ENCODE peak calls at places on chromosomes 11 and 22, in seven cellular contexts. Z, A, D, E, B, M and R are unnamed samples. For H3K4me1, the result is how much of the 10 kb centered on the place peaks cover.

GRCh38 chr22:46262449-46263207 is 515 bp downstream of the PKDREJ start:
- DNase-seq in M (no peak), D (peak), A (peak), B (peak), Z (peak), E (no peak), R (peak)

GRCh38 chr11:2765491-2765890 is 65.7 kb upstream of the KCNQ1OT1 start:
- DNase-seq in E (no peak), A (no peak), D (no peak), Z (no peak), M (no peak), B (no peak), R (no peak)

GRCh38 chr11:60954421-60954820 is 2.4 kb upstream of the SLC15A3 start:
- DNase-seq in M (no peak), A (no peak), E (no peak), Z (no peak), D (no peak), B (no peak), R (no peak)

GRCh38 chr11:70736937-70737640 is 338.8 kb downstream of the CTTN start:
- DNase-seq in D (no peak), Z (no peak), B (no peak), E (no peak), M (no peak), A (peak), R (no peak)

GRCh38 chr11:10637629-10638028 is 55.9 kb downstream of the IRAG1 start:
- DNase-seq in D (no peak), M (no peak), Z (no peak), A (no peak), E (no peak), B (no peak), R (no peak)

GRCh38 chr11:58058276-58059010 is 27.7 kb downstream of the OR6Q1 start:
- DNase-seq in E (no peak), Z (peak), M (peak), D (no peak), B (peak), A (peak), R (no peak)

GRCh38 chr22:35154937-35155387 is 89.0 kb downstream of the ISX start:
- DNase-seq in B (peak), M (peak), A (no peak), Z (peak), E (no peak), D (peak), R (peak)

GRCh38 chr11:4884341-4884740 is 2.6 kb downstream of the OR51T1 start:
- DNase-seq in B (no peak), E (no peak), M (no peak), A (no peak), D (no peak), Z (no peak), R (no peak)

GRCh38 chr11:3834349-3835099 is 6.2 kb downstream of the RHOG start:
- DNase-seq in Z (peak), E (no peak), D (peak), B (peak), M (no peak), A (no peak), R (peak)

GRCh38 chr22:48513929-48514328 is 1313.7 kb downstream of the BRD1 start:
- DNase-seq in D (no peak), E (no peak), M (no peak), Z (no peak), B (no peak), A (no peak), R (no peak)

GRCh38 chr11:47178305-47178704 is 1.6 kb upstream of the ARFGAP2 start:
- DNase-seq in B (no peak), Z (no peak), M (no peak), D (no peak), E (no peak), A (no peak), R (no peak)

GRCh38 chr11:34192481-34193401 is 87.3 kb downstream of the NAT10 start:
- DNase-seq in A (no peak), B (no peak), D (peak), E (no peak), M (peak), Z (peak), R (peak)

GRCh38 chr11:10392680-10393079 is 62.4 kb upstream of the AMPD3 start:
- DNase-seq in E (no peak), A (no peak), B (no peak), Z (no peak), D (no peak), M (no peak), R (no peak)

GRCh38 chr11:26696330-26696729 is 25.5 kb downstream of the SLC5A12 start:
- DNase-seq in A (no peak), D (no peak), Z (no peak), E (no peak), B (no peak), M (no peak), R (no peak)

GRCh38 chr11:94910779-94911178 is 62.6 kb downstream of the CWC15 start:
- DNase-seq in Z (no peak), B (no peak), M (no peak), D (no peak), A (no peak), E (no peak), R (no peak)

GRCh38 chr22:20012741-20013331 is 3.8 kb downstream of the ARVCF start:
- DNase-seq in M (no peak), A (peak), E (no peak), Z (no peak), B (peak), D (no peak), R (no peak)

GRCh38 chr22:23053051-23053707 is 17.1 kb upstream of the GNAZ start:
- DNase-seq in B (no peak), M (no peak), Z (no peak), D (no peak), E (no peak), A (peak), R (no peak)

GRCh38 chr11:10674991-10675440 is 18.5 kb downstream of the IRAG1 start:
- DNase-seq in B (no peak), D (peak), A (peak), Z (no peak), M (no peak), E (no peak), R (no peak)

GRCh38 chr11:80320765-80321164 is 879.9 kb upstream of the TENM4 start:
- DNase-seq in D (no peak), E (no peak), M (no peak), A (no peak), B (no peak), Z (no peak), R (no peak)

GRCh38 chr11:96188625-96189006 is 154.4 kb downstream of the MAML2 start:
- DNase-seq in E (no peak), B (no peak), D (no peak), M (peak), A (no peak), Z (no peak), R (no peak)

GRCh38 chr11:64802370-64803162 is 448 bp downstream of the MAP4K2 start:
- DNase-seq in A (peak), M (no peak), D (no peak), Z (no peak), E (no peak), B (no peak), R (no peak)

GRCh38 chr11:115869780-115870431 is 365.7 kb upstream of the CADM1 start:
- DNase-seq in B (peak), M (peak), Z (no peak), D (no peak), E (no peak), A (no peak), R (peak)

GRCh38 chr22:37638351-37639069 is 959 bp upstream of the SH3BP1 start:
- DNase-seq in B (peak), D (no peak), M (no peak), Z (peak), E (no peak), A (no peak), R (no peak)

GRCh38 chr11:133927690-133928627 is 28.8 kb downstream of the IGSF9B start:
- DNase-seq in Z (peak), E (no peak), D (peak), A (no peak), M (peak), B (peak), R (peak)

GRCh38 chr11:94873910-94874575 is 99.3 kb downstream of the CWC15 start:
- DNase-seq in M (no peak), E (no peak), D (no peak), B (no peak), A (no peak), Z (no peak), R (no peak)

GRCh38 chr11:48354677-48355076 is 11.6 kb downstream of the OR4C5 start:
- DNase-seq in D (no peak), B (no peak), Z (no peak), E (no peak), M (no peak), A (no peak), R (no peak)

GRCh38 chr11:61162092-61162935 is 1.1 kb upstream of the VPS37C start:
- DNase-seq in M (peak), E (no peak), A (no peak), B (no peak), Z (peak), D (no peak), R (peak)

GRCh38 chr11:61844909-61845565 is 16.9 kb downstream of the FADS2 start:
- DNase-seq in Z (no peak), M (no peak), E (no peak), A (no peak), D (no peak), B (no peak), R (no peak)

GRCh38 chr11:107563702-107564101 is 1.8 kb downstream of the ALKBH8 start:
- DNase-seq in A (no peak), M (peak), B (no peak), Z (no peak), E (no peak), D (peak), R (peak)

GRCh38 chr11:61700221-61700620 is 20.0 kb downstream of the DAGLA start:
- DNase-seq in Z (peak), M (peak), B (peak), D (no peak), A (peak), E (no peak), R (peak)

GRCh38 chr11:115919341-115920086 is 415.3 kb upstream of the CADM1 start:
- DNase-seq in D (no peak), Z (no peak), E (no peak), B (no peak), M (peak), A (peak), R (peak)

GRCh38 chr22:19176175-19176630 is 2.3 kb downstream of the SLC25A1 start:
- DNase-seq in A (no peak), D (no peak), B (peak), E (no peak), Z (no peak), M (no peak), R (no peak)

GRCh38 chr22:19875061-19875530 is 20.4 kb upstream of the GNB1L start:
- DNase-seq in D (peak), B (peak), A (peak), E (no peak), M (no peak), Z (no peak), R (no peak)

GRCh38 chr22:26485013-26485412 is 1.3 kb downstream of the SRRD start:
- DNase-seq in E (no peak), B (no peak), D (no peak), Z (no peak), A (no peak), M (no peak), R (no peak)

GRCh38 chr22:27372969-27373670 is 428.4 kb downstream of the MN1 start:
- DNase-seq in E (no peak), M (no peak), Z (peak), A (no peak), B (peak), D (no peak), R (peak)

GRCh38 chr11:75233688-75234295 is 6.8 kb upstream of the TPBGL start:
- DNase-seq in D (no peak), E (no peak), Z (peak), M (peak), B (no peak), A (no peak), R (peak)

GRCh38 chr22:19554834-19555404 is 30.7 kb upstream of the CLDN5 start:
- DNase-seq in M (peak), E (no peak), A (no peak), B (no peak), D (no peak), Z (no peak), R (peak)

GRCh38 chr11:122100222-122101080 is 15.6 kb downstream of the BLID start:
- DNase-seq in B (peak), A (peak), M (peak), E (no peak), D (peak), Z (no peak), R (peak)

GRCh38 chr22:21823740-21824438 is 43.6 kb downstream of the MAPK1 start:
- DNase-seq in E (no peak), Z (no peak), D (no peak), A (no peak), M (no peak), B (no peak), R (no peak)

DNA sequence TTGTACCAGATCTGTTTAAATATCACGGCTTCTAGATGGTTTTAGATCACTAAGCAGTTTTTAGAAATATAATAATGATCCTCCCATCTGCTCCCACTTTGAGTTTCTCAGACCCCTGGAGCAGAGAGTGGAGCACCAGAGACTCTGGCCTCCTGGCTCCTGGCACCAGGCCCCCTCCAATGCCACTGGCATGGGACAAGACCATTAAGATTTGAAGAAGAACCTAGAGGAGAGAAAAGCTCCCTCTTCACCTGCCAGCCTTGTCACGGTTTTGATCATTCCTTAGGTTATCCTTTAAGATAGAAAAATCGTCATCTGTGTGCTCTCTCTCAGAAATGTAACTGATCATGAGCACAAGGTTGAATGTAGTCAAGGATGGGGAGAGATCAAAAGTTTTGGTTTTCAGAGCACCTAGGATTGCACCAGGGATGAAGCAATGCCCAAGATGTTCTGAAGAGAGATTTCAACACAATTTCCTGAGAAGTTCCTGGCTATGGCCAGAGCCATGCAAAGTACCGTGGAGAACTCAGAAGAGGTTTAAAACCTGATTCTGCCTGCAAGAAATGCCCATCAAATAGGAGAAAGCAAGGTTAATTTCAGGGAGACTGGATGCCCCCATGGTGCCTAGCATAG is 22.2 kb downstream of the IL10RA start:
- DNase-seq in A (no peak), E (no peak), D (no peak), Z (no peak), M (no peak), B (no peak), R (no peak)
- H3K4me1 ChIP-seq in A (under half), E (half or more), D (under half), Z (under half), M (under half), B (under half), R (under half)

GRCh38 chr11:937853-938261 is 12.2 kb downstream of the AP2A2 start:
- DNase-seq in A (no peak), M (no peak), Z (no peak), E (no peak), B (no peak), D (no peak), R (no peak)
- H3K4me1 ChIP-seq in A (half or more), M (under half), Z (half or more), E (half or more), B (under half), D (under half), R (under half)

DNA sequence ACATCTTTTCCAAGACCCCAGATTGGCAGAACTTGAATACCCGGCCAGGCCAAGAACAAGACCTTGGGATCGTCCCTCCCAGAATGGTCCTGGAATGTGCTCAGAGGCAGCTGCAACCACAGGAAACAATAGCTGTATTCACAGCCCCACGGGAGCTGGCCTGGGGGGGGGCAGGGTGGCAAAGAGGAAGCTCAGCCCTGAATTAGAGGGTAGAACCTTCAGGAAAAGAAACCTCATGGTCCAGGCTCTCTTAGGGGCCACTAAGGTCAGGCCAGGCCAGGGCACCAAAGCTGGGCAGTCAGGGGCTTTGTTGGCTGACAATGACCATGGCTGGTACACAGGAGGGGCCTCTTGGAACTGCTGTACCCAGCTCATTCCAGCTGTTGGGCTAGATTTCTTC is 17.3 kb downstream of the RPL27A start:
- DNase-seq in E (no peak), D (no peak), A (no peak), M (peak), Z (no peak), B (no peak), R (no peak)
- H3K4me1 ChIP-seq in E (under half), D (under half), A (under half), M (under half), Z (half or more), B (under half), R (under half)

GRCh38 chr11:129938764-129939163 is 43.4 kb upstream of the NFRKB start:
- DNase-seq in E (no peak), M (no peak), D (no peak), B (no peak), A (no peak), Z (no peak), R (no peak)
- H3K4me1 ChIP-seq in E (under half), M (under half), D (under half), B (under half), A (under half), Z (under half), R (under half)